ENCODE peak calls at places on chromosomes 6 and 20, in seven cellular contexts. B is NCI-H82; R is stimulated activated CD4-positive, alpha-beta T cell treated with anti-CD3 and anti-CD28 coated beads, TNF-alpha, amount 100 ng/mL, for 1 hour; Z is left cardiac atrium; G is HEK293T; O is GM20000; U is bronchial epithelial cell. D is an unnamed sample.

GRCh38 chr20:36881888-36882287 is 6.0 kb downstream of the TLDC2 start:
- DNase-seq in B (no peak), R (no peak), Z (no peak), G (no peak), O (peak), U (peak), D (peak)

GRCh38 chr6:157481189-157481864 is 100.3 kb downstream of the ZDHHC14 start:
- DNase-seq in B (no peak), R (no peak), Z (no peak), G (no peak), O (no peak), U (no peak), D (no peak)

GRCh38 chr6:17394192-17394611 is 807 bp downstream of the CAP2 start:
- DNase-seq in B (peak), R (no peak), Z (peak), G (peak), O (no peak), U (peak), D (peak)

GRCh38 chr20:24773751-24774201 is 175.3 kb upstream of the CST7 start:
- DNase-seq in B (no peak), R (no peak), Z (no peak), G (no peak), O (no peak), U (peak), D (peak)

GRCh38 chr6:130625825-130626500 is 201.2 kb upstream of the SMLR1 start:
- DNase-seq in B (no peak), R (no peak), Z (no peak), G (peak), O (peak), U (no peak), D (no peak)

GRCh38 chr6:22877946-22878705 is 308.8 kb downstream of the HDGFL1 start:
- DNase-seq in B (no peak), R (no peak), Z (no peak), G (no peak), O (no peak), U (no peak), D (no peak)

GRCh38 chr6:12228447-12229146 is 61.6 kb upstream of the EDN1 start:
- DNase-seq in B (no peak), R (no peak), Z (no peak), G (no peak), O (no peak), U (peak), D (no peak)

GRCh38 chr6:131213501-131213990 is 78.3 kb downstream of the AKAP7 start:
- DNase-seq in B (no peak), R (no peak), Z (no peak), G (no peak), O (no peak), U (no peak), D (no peak)

GRCh38 chr6:94177429-94177828 is 758.1 kb upstream of the EPHA7 start:
- DNase-seq in B (no peak), R (no peak), Z (no peak), G (no peak), O (no peak), U (no peak), D (no peak)

GRCh38 chr6:95133578-95133977 is 443.8 kb upstream of the MANEA start:
- DNase-seq in B (peak), R (no peak), Z (no peak), G (peak), O (no peak), U (peak), D (peak)

GRCh38 chr20:19998990-19999705 is 18.0 kb upstream of the NAA20 start:
- DNase-seq in B (no peak), R (no peak), Z (no peak), G (no peak), O (no peak), U (no peak), D (no peak)

GRCh38 chr6:84086545-84087429 is 53.2 kb downstream of the MRAP2 start:
- DNase-seq in B (no peak), R (no peak), Z (no peak), G (no peak), O (no peak), U (no peak), D (no peak)

GRCh38 chr6:16471898-16472297 is 233.5 kb downstream of the GMPR start:
- DNase-seq in B (no peak), R (no peak), Z (no peak), G (no peak), O (no peak), U (no peak), D (no peak)

GRCh38 chr6:135782517-135782916 is 69.0 kb upstream of the PDE7B start:
- DNase-seq in B (no peak), R (no peak), Z (no peak), G (no peak), O (no peak), U (no peak), D (no peak)

GRCh38 chr20:62628691-62629090 is 13.6 kb upstream of the SLCO4A1 start:
- DNase-seq in B (no peak), R (no peak), Z (no peak), G (no peak), O (no peak), U (peak), D (no peak)

GRCh38 chr6:73983367-73983766 is 287.4 kb downstream of the CD109 start:
- DNase-seq in B (no peak), R (no peak), Z (no peak), G (no peak), O (no peak), U (no peak), D (no peak)

GRCh38 chr20:63980317-63980805 is 571 bp upstream of the PRPF6 start:
- DNase-seq in B (no peak), R (peak), Z (peak), G (no peak), O (no peak), U (peak), D (no peak)

GRCh38 chr6:37127961-37128862 is 41.7 kb upstream of the PIM1 start:
- DNase-seq in B (no peak), R (no peak), Z (peak), G (no peak), O (no peak), U (peak), D (no peak)

GRCh38 chr20:63539092-63539430 is 1.9 kb upstream of the PTK6 start:
- DNase-seq in B (no peak), R (no peak), Z (no peak), G (no peak), O (no peak), U (no peak), D (no peak)

D was measured in epithelial cell of proximal tubule.